ENCODE peak calls at places on chromosomes 7 and 10, in seven cellular contexts. M is left ventricle myocardium superior, F is tibial nerve, Q is renal cortical epithelial cell, S is C1 segment of cervical spinal cord, P is mammary epithelial cell, J is T-cell. C is an unnamed sample.

GRCh38 chr7:77662869-77663268 is 33.4 kb upstream of the RSBN1L start:
- DNase-seq in J (no peak), F (no peak), Q (no peak), P (no peak), S (no peak), M (no peak), C (no peak)

GRCh38 chr7:22430457-22430856 is 69.5 kb downstream of the STEAP1B start:
- DNase-seq in J (no peak), P (peak; percentile 97), F (no peak), S (no peak), M (no peak), Q (peak; percentile 28), C (no peak)

GRCh38 chr7:7321681-7322080 is 139.3 kb downstream of the C1GALT1 start:
- DNase-seq in M (no peak), J (no peak), S (no peak), P (no peak), F (no peak), Q (peak; percentile 99), C (peak; percentile 74)

GRCh38 chr10:3131098-3131497 is 41.5 kb downstream of the PITRM1 start:
- DNase-seq in J (no peak), P (peak; percentile 60), F (no peak), M (no peak), Q (peak; percentile 34), S (no peak), C (no peak)

GRCh38 chr7:128863433-128863989 is 855 bp downstream of the ATP6V1F start:
- DNase-seq in Q (peak; percentile 74), M (no peak), P (peak; percentile 63), S (no peak), F (no peak), J (no peak), C (no peak)

GRCh38 chr10:72340510-72340895 is 14.2 kb downstream of the DNAJB12 start:
- DNase-seq in M (peak; percentile 83), S (no peak), P (no peak), J (peak; percentile 70), Q (no peak), F (peak; percentile 56), C (peak; percentile 91)

GRCh38 chr10:24541239-24541753 is 182.4 kb downstream of the ARHGAP21 start:
- DNase-seq in Q (no peak), J (no peak), M (no peak), F (no peak), P (peak; percentile 53), S (no peak), C (no peak)

GRCh38 chr10:102780246-102780645 is 36.5 kb downstream of the WBP1L start:
- DNase-seq in P (peak; percentile 83), J (no peak), M (no peak), Q (no peak), F (no peak), S (no peak), C (no peak)

GRCh38 chr7:11935905-11936304 is 103.9 kb upstream of the THSD7A start:
- DNase-seq in P (peak; percentile 0), Q (peak; percentile 1), S (no peak), J (no peak), M (no peak), F (no peak), C (no peak)

GRCh38 chr10:10353326-10353725 is 664.3 kb upstream of the CELF2 start:
- DNase-seq in F (no peak), S (no peak), M (no peak), P (no peak), Q (no peak), J (no peak), C (no peak)

GRCh38 chr10:43250925-43251663 is 15.8 kb downstream of the RASGEF1A start:
- DNase-seq in Q (no peak), P (no peak), M (peak; percentile 7), J (no peak), S (no peak), F (peak; percentile 7), C (peak; percentile 51)

GRCh38 chr7:149181136-149181790 is 14.1 kb upstream of the ZNF282 start:
- DNase-seq in P (peak; percentile 51), M (no peak), S (no peak), F (no peak), Q (no peak), J (no peak), C (no peak)

GRCh38 chr7:134920026-134920758 is 66.1 kb upstream of the AGBL3 start:
- DNase-seq in Q (peak; percentile 66), M (no peak), S (no peak), P (peak; percentile 65), J (no peak), F (no peak), C (no peak)

GRCh38 chr10:75191821-75192568 is 18.6 kb upstream of the VDAC2 start:
- DNase-seq in S (no peak), Q (peak; percentile 78), P (peak; percentile 85), F (no peak), M (peak; percentile 62), J (no peak), C (peak; percentile 82)